ENCODE peak calls at places on chromosomes 3 and 15, in seven cellular contexts. Z is psoas muscle, Q is neural progenitor cell, E is fibroblast of lung, S is body of pancreas, Y is GM23248, U is Panc1. K is an unnamed sample.

GRCh38 chr15:27418729-27419128 is 447.7 kb downstream of the GABRG3 start:
- DNase-seq in Z (no peak), Q (peak; percentile 88), E (no peak), S (no peak), Y (peak; percentile 3), U (no peak), K (no peak)

GRCh38 chr3:80668100-80668499 is 900.3 kb upstream of the ROBO1 start:
- DNase-seq in Z (no peak), Q (no peak), E (no peak), S (no peak), Y (no peak), U (no peak), K (no peak)

GRCh38 chr3:16073218-16073617 is 101.3 kb upstream of the GALNT15 start:
- DNase-seq in Z (no peak), Q (no peak), E (no peak), S (no peak), Y (no peak), U (no peak), K (no peak)

GRCh38 chr15:38010390-38010789 is 76.0 kb downstream of the TMCO5A start:
- DNase-seq in Z (no peak), Q (no peak), E (peak; percentile 29), S (no peak), Y (no peak), U (no peak), K (no peak)

GRCh38 chr3:79245295-79246138 is 522.3 kb downstream of the ROBO1 start:
- DNase-seq in Z (no peak), Q (no peak), E (no peak), S (no peak), Y (no peak), U (no peak), K (no peak)

GRCh38 chr3:63921741-63922482 is 9.7 kb upstream of the SCAANT1 start:
- DNase-seq in Z (no peak), Q (no peak), E (no peak), S (no peak), Y (no peak), U (no peak), K (no peak)

GRCh38 chr3:57421336-57421735 is 122.8 kb downstream of the DNAH12 start:
- DNase-seq in Z (no peak), Q (no peak), E (no peak), S (no peak), Y (peak; percentile 4), U (no peak), K (peak; percentile 13)

GRCh38 chr15:71357967-71358366 is 242.7 kb downstream of the THSD4 start:
- DNase-seq in Z (no peak), Q (no peak), E (no peak), S (no peak), Y (no peak), U (no peak), K (no peak)

GRCh38 chr3:40680685-40681657 is 156.2 kb downstream of the ZNF621 start:
- DNase-seq in Z (no peak), Q (no peak), E (no peak), S (no peak), Y (no peak), U (no peak), K (no peak)

GRCh38 chr3:111539351-111540331 is 2.4 kb upstream of the CD96 start:
- DNase-seq in Z (peak; percentile 50), Q (peak; percentile 80), E (peak; percentile 61), S (peak; percentile 37), Y (peak; percentile 72), U (peak; percentile 8), K (peak; percentile 69)

GRCh38 chr15:70127288-70127746 is 29.6 kb upstream of the TLE3 start:
- DNase-seq in Z (no peak), Q (no peak), E (no peak), S (peak; percentile 46), Y (no peak), U (no peak), K (no peak)

GRCh38 chr3:187125319-187126031 is 13.8 kb downstream of the RPL39L start:
- DNase-seq in Z (no peak), Q (no peak), E (no peak), S (no peak), Y (no peak), U (no peak), K (no peak)

GRCh38 chr15:51076898-51077564 is 17.7 kb downstream of the TNFAIP8L3 start:
- DNase-seq in Z (peak; percentile 65), Q (no peak), E (peak; percentile 83), S (peak; percentile 48), Y (no peak), U (no peak), K (peak; percentile 94)

GRCh38 chr3:38634133-38634532 is 15.4 kb downstream of the SCN5A start:
- DNase-seq in Z (peak; percentile 58), Q (no peak), E (no peak), S (no peak), Y (peak; percentile 46), U (no peak), K (peak; percentile 11)

GRCh38 chr15:78322243-78322642 is 17.9 kb upstream of the CRABP1 start:
- DNase-seq in Z (peak; percentile 49), Q (no peak), E (no peak), S (no peak), Y (peak; percentile 73), U (no peak), K (peak; percentile 67)

GRCh38 chr3:156535162-156535627 is 19.7 kb downstream of the SSR3 start:
- DNase-seq in Z (peak; percentile 74), Q (no peak), E (peak; percentile 100), S (peak; percentile 86), Y (peak; percentile 99), U (no peak), K (peak; percentile 54)

GRCh38 chr3:50658416-50658815 is 16.3 kb upstream of the DOCK3 start:
- DNase-seq in Z (peak; percentile 11), Q (no peak), E (no peak), S (no peak), Y (peak; percentile 90), U (no peak), K (no peak)

GRCh38 chr3:184423567-184423966 is 43.7 kb downstream of the CHRD start:
- DNase-seq in Z (no peak), Q (no peak), E (no peak), S (no peak), Y (no peak), U (no peak), K (no peak)

GRCh38 chr3:49826016-49826415 is 12.3 kb upstream of the UBA7 start:
- DNase-seq in Z (no peak), Q (no peak), E (no peak), S (no peak), Y (no peak), U (no peak), K (peak; percentile 7)

GRCh38 chr3:115999598-115999997 is 376.3 kb downstream of the GAP43 start:
- DNase-seq in Z (no peak), Q (peak; percentile 32), E (peak; percentile 21), S (peak; percentile 2), Y (no peak), U (no peak), K (peak; percentile 32)

GRCh38 chr3:13282528-13282985 is 137.6 kb downstream of the NUP210 start:
- DNase-seq in Z (peak; percentile 51), Q (peak; percentile 77), E (no peak), S (no peak), Y (peak; percentile 15), U (no peak), K (peak; percentile 64)

GRCh38 chr15:71780349-71780976 is 29.9 kb upstream of the NR2E3 start:
- DNase-seq in Z (no peak), Q (peak; percentile 80), E (peak; percentile 84), S (peak; percentile 38), Y (peak; percentile 76), U (no peak), K (peak; percentile 74)

DNA sequence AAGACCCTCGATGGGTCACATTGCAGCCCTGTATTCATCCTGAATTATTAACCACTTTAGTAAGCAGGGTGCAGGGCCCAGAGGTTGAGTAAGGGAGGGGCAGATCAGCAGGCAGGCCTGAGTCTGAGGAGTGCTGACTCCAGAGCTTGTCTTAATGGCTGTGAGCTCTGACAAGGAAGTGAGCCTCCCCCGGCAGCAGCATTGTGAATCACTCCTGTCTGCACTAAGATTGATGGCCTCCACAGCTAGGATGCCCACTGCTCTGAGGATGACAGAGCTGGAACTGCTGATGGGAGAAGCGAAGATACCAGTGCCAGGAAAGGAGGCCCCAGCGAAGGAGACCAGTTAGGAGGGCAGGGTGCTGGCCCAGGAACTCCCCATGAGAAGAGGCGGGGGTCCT is 46.5 kb upstream of the CCDC174 start:
- DNase-seq in Z (no peak), Q (no peak), E (no peak), S (no peak), Y (peak; percentile 43), U (no peak), K (no peak)
- H3K27me3 ChIP-seq in Z (peaks cover 32% of the 10 kb centered on the region), Q (peaks cover 58% of the 10 kb centered on the region), E (peaks cover 13% of the 10 kb centered on the region), S (no peaks in the 10 kb centered on the region), Y (peaks cover 23% of the 10 kb centered on the region), U (no peaks in the 10 kb centered on the region), K (peaks cover 34% of the 10 kb centered on the region)

GRCh38 chr3:160132226-160132625 is 93.0 kb upstream of the C3orf80 start:
- DNase-seq in Z (no peak), Q (no peak), E (no peak), S (no peak), Y (no peak), U (no peak), K (no peak)

GRCh38 chr3:160128086-160128485 is 97.1 kb upstream of the C3orf80 start:
- DNase-seq in Z (no peak), Q (no peak), E (no peak), S (no peak), Y (no peak), U (no peak), K (no peak)

GRCh38 chr3:160127308-160127707 is 97.9 kb upstream of the C3orf80 start:
- DNase-seq in Z (no peak), Q (no peak), E (no peak), S (no peak), Y (no peak), U (no peak), K (no peak)

GRCh38 chr3:160130950-160131349 is 94.3 kb upstream of the C3orf80 start:
- DNase-seq in Z (no peak), Q (no peak), E (peak; percentile 33), S (no peak), Y (peak; percentile 70), U (no peak), K (peak; percentile 67)

GRCh38 chr3:160129459-160130061 is 95.7 kb upstream of the C3orf80 start:
- DNase-seq in Z (no peak), Q (no peak), E (peak; percentile 93), S (peak; percentile 43), Y (peak; percentile 96), U (peak; percentile 68), K (no peak)
- H3K27ac ChIP-seq in Z (no peak overlapping the region), Q (no peak overlapping the region), E (no peak overlapping the region), S (no peak overlapping the region), Y (peak overlapping the region; percentile 64), U (no peak overlapping the region), K (no peak overlapping the region)

GRCh38 chr15:98853161-98853560 is 154.4 kb downstream of the PGPEP1L start:
- DNase-seq in Z (peak; percentile 89), Q (peak; percentile 82), E (peak; percentile 94), S (peak; percentile 87), Y (peak; percentile 92), U (no peak), K (peak; percentile 94)
- H3K4me1 ChIP-seq in Z (peaks cover 28% of the 10 kb centered on the region), Q (peaks cover 44% of the 10 kb centered on the region), E (peaks cover 29% of the 10 kb centered on the region), S (peaks cover 77% of the 10 kb centered on the region), Y (peaks cover 56% of the 10 kb centered on the region), U (peaks cover 85% of the 10 kb centered on the region), K (peaks cover 19% of the 10 kb centered on the region)

DNA sequence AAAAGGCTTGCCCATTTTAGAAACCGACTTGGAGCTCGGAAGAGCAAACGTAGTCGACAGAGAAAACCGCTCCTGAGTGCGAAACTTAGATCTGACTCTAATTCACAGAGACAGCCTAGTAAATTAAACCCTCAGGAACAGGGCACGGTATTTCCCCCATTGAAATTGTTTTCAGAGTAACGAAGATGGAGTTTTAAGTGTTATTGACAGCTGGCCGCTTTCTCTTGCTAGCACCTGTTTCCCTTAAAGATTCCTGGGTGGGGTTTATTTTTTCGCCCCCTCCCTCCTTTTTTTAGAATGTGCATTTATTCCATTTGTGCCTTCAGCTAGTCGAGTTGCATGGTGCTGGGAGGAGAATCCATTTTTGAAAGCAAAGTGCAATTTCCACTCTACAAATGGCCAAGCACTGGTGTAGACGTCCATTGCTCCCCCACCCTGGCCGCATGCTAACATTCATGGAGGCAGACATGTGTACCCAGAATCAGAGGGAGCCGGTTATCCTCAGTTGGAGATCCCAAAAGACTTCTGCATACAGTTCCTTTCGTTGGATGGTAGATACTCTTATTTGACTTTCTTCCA is 532.0 kb upstream of the SEMA6D start:
- DNase-seq in Z (no peak), Q (no peak), E (peak; percentile 17), S (no peak), Y (no peak), U (no peak), K (no peak)
- H3K27me3 ChIP-seq in Z (peaks cover 52% of the 10 kb centered on the region), Q (peaks cover 69% of the 10 kb centered on the region), E (peaks cover 11% of the 10 kb centered on the region), S (no peaks in the 10 kb centered on the region), Y (peaks cover 55% of the 10 kb centered on the region), U (peaks cover 5% of the 10 kb centered on the region), K (peaks cover 72% of the 10 kb centered on the region)

K was measured in cardiac muscle cell.